ENCODE peak calls at places on chromosomes 4 and X, in five cellular contexts. K is gastrocnemius medialis, Y is A549, S is suprapubic skin, W is spleen. O is an unnamed sample.

GRCh38 chr4:112704991-112705845 is 68.3 kb downstream of the LARP7 start:
- DNase-seq in K (peak), Y (peak), S (peak), W (peak), O (peak)

GRCh38 chr4:73729534-73730165 is 10.7 kb upstream of the CXCL8 start:
- DNase-seq in K (peak), Y (peak), S (peak), W (no peak), O (peak)

GRCh38 chr4:143782521-143782920 is 82.0 kb upstream of the FREM3 start:
- DNase-seq in K (no peak), Y (no peak), S (no peak), W (no peak), O (no peak)

GRCh38 chr4:31088600-31089230 is 368.5 kb downstream of the PCDH7 start:
- DNase-seq in K (no peak), Y (no peak), S (no peak), W (no peak), O (no peak)

GRCh38 chr4:174383783-174384182 is 100.1 kb downstream of the CEP44 start:
- DNase-seq in K (no peak), Y (no peak), S (no peak), W (no peak), O (no peak)

GRCh38 chr4:169956441-169956840 is 69.8 kb downstream of the MFAP3L start:
- DNase-seq in K (no peak), Y (no peak), S (no peak), W (no peak), O (no peak)

GRCh38 chr4:7161721-7162214 is 30.6 kb upstream of the SORCS2 start:
- DNase-seq in K (no peak), Y (no peak), S (peak), W (peak), O (peak)

GRCh38 chrX:12304261-12304660 is 166.0 kb downstream of the FRMPD4 start:
- DNase-seq in K (no peak), Y (no peak), S (no peak), W (no peak), O (no peak)

GRCh38 chrX:2658585-2659292 is 32.4 kb upstream of the CD99 start:
- DNase-seq in K (no peak), Y (no peak), S (no peak), W (no peak), O (no peak)

GRCh38 chr4:188960411-188961093 is 821.3 kb downstream of the TRIML1 start:
- DNase-seq in K (no peak), Y (no peak), S (no peak), W (no peak), O (no peak)

GRCh38 chrX:154090731-154091130 is 6.8 kb downstream of the MECP2 start:
- DNase-seq in K (no peak), Y (no peak), S (no peak), W (no peak), O (no peak)

GRCh38 chrX:104921606-104922205 is 298.8 kb downstream of the TEX13A start:
- DNase-seq in K (no peak), Y (no peak), S (peak), W (peak), O (peak)

GRCh38 chr4:55475394-55476243 is 71.1 kb downstream of the CLOCK start:
- DNase-seq in K (no peak), Y (no peak), S (no peak), W (no peak), O (no peak)

GRCh38 chr4:155604718-155605601 is 61.7 kb upstream of the GUCY1A1 start:
- DNase-seq in K (no peak), Y (no peak), S (peak), W (no peak), O (peak)

GRCh38 chrX:154323537-154323936 is 27.9 kb downstream of the TKTL1 start:
- DNase-seq in K (no peak), Y (no peak), S (no peak), W (peak), O (no peak)

GRCh38 chrX:119468930-119469635 is 839 bp downstream of the SLC25A5 start:
- DNase-seq in K (peak), Y (peak), S (peak), W (peak), O (peak)
- TF ChIP-seq POLR2A in K (peak), Y (peak), S (no peak), W (no peak), O (no peak)

GRCh38 chr4:13238936-13239335 is 245.2 kb downstream of the RAB28 start:
- DNase-seq in K (no peak), Y (no peak), S (no peak), W (no peak), O (no peak)

GRCh38 chr4:13233755-13234154 is 250.4 kb downstream of the RAB28 start:
- DNase-seq in K (no peak), Y (no peak), S (no peak), W (no peak), O (no peak)

GRCh38 chr4:13240066-13240465 is 244.1 kb downstream of the RAB28 start:
- DNase-seq in K (no peak), Y (no peak), S (no peak), W (no peak), O (no peak)

DNA sequence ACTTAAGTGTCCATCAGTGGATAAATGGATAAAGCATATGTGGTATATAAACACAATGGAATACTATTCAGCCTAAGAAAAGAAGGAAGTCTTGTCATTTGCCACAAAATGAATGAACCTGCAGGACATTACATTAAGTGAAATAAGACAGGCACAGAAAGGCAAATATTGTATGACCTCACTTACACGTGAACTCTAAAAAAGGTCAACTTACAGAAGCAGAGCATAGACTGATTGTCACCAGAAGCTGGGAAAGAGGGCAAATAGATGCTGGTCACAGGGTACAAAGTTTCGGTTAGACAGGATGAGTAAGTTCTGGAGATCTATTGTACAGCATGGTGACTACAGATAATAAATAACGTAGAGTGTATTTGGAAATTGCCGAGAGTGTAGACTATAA is 247.7 kb downstream of the RAB28 start:
- DNase-seq in K (no peak), Y (no peak), S (no peak), W (no peak), O (no peak)
- TF ChIP-seq CTCF in K (no peak), Y (no peak), S (no peak), W (no peak), O (no peak)

DNA sequence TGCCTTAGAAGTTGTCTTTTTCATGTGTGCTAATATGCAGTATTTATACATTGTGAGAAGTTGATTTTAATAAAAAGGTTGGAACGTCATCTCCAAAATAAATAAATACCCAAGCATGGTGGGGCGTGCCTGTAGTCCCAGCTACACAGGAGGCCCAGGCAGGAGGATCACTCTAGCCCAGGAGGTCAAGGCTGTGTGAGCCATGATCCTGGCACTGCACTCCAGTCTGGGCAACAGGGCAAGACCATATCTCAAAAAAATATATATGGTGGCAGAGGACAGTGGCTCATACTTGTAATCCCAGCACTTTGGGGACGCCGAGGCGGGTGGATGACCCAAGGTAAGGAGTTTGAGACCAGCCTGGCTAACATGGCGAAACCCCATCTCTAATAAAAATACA is 6.4 kb downstream of the SLBP start:
- DNase-seq in K (no peak), Y (no peak), S (no peak), W (no peak), O (no peak)
- TF ChIP-seq POLR2A in K (no peak), Y (no peak), S (no peak), W (no peak), O (no peak)

DNA sequence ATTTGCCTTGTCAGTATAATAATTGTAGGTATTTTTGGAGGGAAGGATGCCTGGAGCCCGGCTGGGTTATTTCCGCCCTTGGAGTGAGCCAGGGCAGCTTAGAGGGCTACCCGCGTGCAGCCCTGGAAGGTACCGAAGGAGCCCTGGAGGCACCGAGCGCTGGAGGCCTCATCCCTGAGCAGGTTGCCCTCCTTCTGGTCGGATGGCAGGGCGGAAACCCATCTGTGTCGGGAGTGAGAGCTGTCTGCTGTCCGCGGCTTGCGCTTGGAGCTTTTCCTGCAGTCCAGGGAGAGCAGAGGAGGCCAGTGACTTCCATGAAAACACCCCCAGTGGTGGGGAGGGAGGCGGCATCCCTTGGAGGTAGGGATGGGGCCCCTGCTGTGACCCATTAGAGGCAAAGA is 122.1 kb downstream of the TBL1X start:
- DNase-seq in K (no peak), Y (no peak), S (no peak), W (no peak), O (no peak)
- TF ChIP-seq CTCF in K (no peak), Y (no peak), S (no peak), W (no peak), O (no peak)

GRCh38 chr4:10181745-10182445 is 65.3 kb upstream of the WDR1 start:
- DNase-seq in K (no peak), Y (no peak), S (no peak), W (no peak), O (no peak)

GRCh38 chr4:10180927-10181744 is 64.5 kb upstream of the WDR1 start:
- DNase-seq in K (no peak), Y (no peak), S (no peak), W (no peak), O (no peak)

GRCh38 chr4:10179957-10180602 is 63.5 kb upstream of the WDR1 start:
- DNase-seq in K (no peak), Y (no peak), S (no peak), W (no peak), O (no peak)

GRCh38 chr4:10178763-10179162 is 62.2 kb upstream of the WDR1 start:
- DNase-seq in K (no peak), Y (no peak), S (no peak), W (no peak), O (no peak)

DNA sequence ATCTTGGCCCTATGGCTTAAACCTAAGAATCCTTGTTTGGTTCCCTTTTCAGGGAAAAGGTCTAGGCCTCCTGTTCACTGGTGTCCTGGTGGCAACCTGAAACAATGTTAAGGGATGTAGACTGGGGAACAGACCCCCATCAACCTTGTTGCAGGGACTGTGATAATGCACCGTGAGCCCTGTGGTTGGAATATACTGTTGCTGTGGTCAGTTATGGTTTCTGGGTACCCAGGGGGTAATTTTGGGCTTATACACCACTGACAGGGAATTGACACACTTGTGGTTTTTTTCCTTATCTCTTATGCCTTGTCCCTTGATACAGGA is 64.0 kb upstream of the WDR1 start:
- DNase-seq in K (no peak), Y (no peak), S (no peak), W (no peak), O (no peak)
- TF ChIP-seq POLR2A in K (no peak), Y (no peak), S (no peak), W (no peak), O (no peak)

DNA sequence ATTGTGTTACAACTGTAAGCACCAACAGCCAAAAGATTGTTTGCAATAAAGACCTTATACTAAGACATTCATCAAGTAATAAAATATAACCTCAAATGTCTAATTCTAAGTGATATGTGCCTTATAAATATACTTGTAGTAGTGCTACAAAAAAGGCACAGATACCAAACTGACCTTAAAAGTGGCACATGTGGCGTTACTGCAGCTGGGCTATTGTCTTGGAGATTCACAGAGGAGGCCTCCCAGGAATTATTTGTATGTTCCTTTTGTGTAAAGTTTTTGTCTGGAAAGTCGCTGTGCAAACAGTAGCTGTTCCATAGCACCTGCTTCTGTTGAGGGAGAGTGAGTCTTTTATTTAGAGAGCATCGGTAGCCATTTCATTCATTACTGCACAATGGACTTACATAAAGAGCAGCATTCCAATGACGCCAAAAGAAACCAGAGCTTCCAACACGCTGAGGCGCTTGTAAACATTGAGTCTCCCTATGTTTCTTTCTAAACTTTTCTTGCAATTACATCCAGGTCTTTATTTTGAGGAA is 143.7 kb downstream of the RPA4 start:
- DNase-seq in K (no peak), Y (no peak), S (no peak), W (no peak), O (no peak)
- TF ChIP-seq CTCF in K (no peak), Y (no peak), S (no peak), W (no peak), O (no peak)

DNA sequence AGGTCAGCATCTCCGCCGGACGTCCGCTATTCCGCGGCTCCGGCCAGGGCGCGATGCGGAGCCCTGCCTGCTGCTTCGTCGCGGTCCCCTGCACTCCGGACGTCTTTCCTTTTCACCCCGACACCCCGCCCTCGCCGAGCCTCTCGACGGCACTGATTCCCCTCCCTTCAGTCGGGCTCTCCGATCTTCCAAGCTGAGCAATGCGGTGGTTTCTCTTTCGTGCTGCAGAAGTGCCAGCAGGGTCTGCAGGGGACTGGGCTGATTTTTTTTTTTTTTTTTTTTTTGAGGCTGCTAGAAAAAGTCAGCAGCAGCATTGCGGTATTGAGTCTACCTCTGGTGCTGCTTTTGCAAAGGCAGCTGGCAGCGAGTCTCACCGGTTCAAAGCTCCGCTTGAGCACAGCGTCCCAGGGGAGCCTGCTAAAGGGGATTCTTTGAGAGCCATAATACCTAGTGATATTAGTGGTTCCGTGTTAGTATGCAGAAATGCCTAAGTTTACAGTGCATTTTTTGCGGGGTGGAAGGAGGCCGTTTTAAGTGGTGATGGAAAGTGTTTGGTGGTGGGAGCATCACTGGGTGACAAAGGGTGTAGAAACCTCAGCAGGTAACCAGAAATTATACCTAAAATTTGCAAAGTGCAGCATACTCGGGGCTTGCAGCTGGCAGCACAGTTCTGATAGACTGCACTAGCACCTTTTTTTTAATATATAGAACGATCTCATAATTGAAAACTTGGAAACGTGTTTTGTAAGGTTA is 969 bp downstream of the STIM2 start:
- DNase-seq in K (peak), Y (peak), S (peak), W (peak), O (peak)
- TF ChIP-seq POLR2A in K (no peak), Y (no peak), S (no peak), W (no peak), O (peak)

GRCh38 chr4:109094061-109094460 is 208.4 kb downstream of the COL25A1 start:
- DNase-seq in K (no peak), Y (no peak), S (no peak), W (no peak), O (no peak)

DNA sequence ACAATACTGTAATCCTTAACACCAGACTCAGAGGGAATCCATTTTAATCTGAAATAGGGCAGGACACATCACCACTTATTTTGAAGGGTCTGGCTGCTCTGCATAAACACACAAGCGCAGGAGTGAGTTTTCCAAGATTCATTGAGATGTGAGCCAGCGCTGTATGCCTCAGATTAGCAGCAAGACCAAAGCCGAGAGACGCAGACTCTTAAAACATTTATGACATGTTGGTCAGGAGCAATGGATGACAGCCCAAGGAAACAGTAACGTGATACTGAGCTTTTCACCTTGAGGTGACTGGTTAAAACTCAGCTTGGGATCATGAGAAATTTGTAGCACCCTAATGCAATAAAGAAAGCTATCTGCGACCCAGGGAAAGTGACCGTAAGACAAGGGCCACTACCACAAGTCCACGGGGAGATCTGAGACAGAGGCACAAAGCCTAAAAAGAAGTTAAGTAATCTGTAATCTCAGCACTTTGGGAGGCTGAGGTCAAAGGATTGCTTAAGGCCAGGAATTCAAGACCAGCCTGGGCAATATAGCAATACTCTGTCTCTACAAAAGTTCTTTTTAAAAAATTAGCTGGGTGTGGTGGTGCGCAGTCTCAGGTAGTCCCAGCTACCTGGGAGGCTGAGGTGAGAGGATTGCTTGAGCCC is 210.6 kb downstream of the COL25A1 start:
- DNase-seq in K (no peak), Y (no peak), S (no peak), W (no peak), O (no peak)
- TF ChIP-seq CTCF in K (no peak), Y (no peak), S (no peak), W (no peak), O (no peak)

DNA sequence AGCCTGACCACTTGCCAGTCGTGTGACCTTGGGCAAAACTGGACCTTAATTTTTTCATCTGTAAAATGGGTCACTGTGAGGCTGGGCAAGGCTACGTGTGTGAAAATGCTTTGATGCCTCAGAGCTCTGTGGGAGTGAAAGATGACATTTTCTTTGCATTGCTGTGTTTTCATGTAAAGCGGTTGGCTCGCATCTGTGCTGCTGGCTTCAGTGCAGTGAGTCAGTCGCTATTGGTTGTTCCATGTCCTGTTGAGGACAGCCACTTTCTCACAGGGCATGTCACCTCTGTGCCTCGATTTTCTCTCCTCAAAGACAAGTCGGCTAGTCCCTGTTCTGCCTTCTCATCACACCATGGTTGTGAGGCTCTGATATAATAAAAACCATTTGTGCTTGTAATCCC is 4.4 kb downstream of the MTMR1 start:
- DNase-seq in K (no peak), Y (no peak), S (no peak), W (no peak), O (no peak)
- TF ChIP-seq POLR2A in K (no peak), Y (no peak), S (no peak), W (no peak), O (no peak)

DNA sequence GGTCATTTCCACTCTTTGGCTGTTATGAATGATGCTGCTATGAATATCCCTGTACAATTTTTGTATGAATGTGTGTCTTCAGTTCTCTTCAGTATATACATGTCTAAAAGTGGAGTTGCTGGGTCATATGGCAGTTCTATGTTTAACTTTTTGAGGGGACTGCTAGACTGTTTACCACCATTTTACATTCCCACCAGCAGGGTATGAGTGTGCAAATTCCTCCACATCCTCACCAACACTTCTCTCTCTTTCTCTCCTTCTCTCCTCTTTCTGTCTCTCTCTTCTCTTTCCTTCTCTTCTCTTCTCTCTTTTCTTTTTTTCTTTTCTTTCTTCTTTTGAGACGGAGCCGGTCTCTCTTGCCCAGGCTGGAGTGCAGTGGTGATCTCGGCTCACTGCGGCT is 7.8 kb downstream of the WWC2 start:
- DNase-seq in K (no peak), Y (no peak), S (no peak), W (no peak), O (no peak)
- TF ChIP-seq CTCF in K (no peak), Y (no peak), S (no peak), W (no peak), O (no peak)